ENCODE peak calls at places on chromosomes 2 and 18, in seven cellular contexts. K, P, G, C, O, Q and I are unnamed samples.
A peak's percentile ranks its signal among the peaks of the same experiment; 100 is the strongest.

GRCh38 chr2:75458201-75458600 is 102.5 kb downstream of the EVA1A start:
- DNase-seq in K (no peak), P (no peak), G (no peak), C (no peak), O (no peak), Q (no peak), I (no peak)

GRCh38 chr2:167733750-167734149 is 513.6 kb downstream of the STK39 start:
- DNase-seq in K (peak; percentile 62), P (no peak), G (no peak), C (no peak), O (no peak), Q (no peak), I (no peak)

GRCh38 chr18:25262920-25263319 is 89.0 kb downstream of the ZNF521 start:
- DNase-seq in K (no peak), P (no peak), G (no peak), C (no peak), O (no peak), Q (no peak), I (no peak)

GRCh38 chr18:77102246-77103040 is 30.1 kb downstream of the MBP start:
- DNase-seq in K (no peak), P (no peak), G (no peak), C (no peak), O (no peak), Q (no peak), I (no peak)

GRCh38 chr18:40984856-40985255 is 970.2 kb upstream of the PIK3C3 start:
- DNase-seq in K (no peak), P (no peak), G (no peak), C (no peak), O (no peak), Q (no peak), I (no peak)

GRCh38 chr18:23038712-23039111 is 96.6 kb upstream of the CABLES1 start:
- DNase-seq in K (no peak), P (no peak), G (no peak), C (no peak), O (no peak), Q (no peak), I (no peak)

GRCh38 chr2:179861777-179862117 is 335 bp upstream of the ZNF385B start:
- DNase-seq in K (no peak), P (no peak), G (no peak), C (no peak), O (no peak), Q (no peak), I (no peak)

GRCh38 chr2:46621499-46621898 is 142.1 kb downstream of the TMEM247 start:
- DNase-seq in K (no peak), P (no peak), G (no peak), C (no peak), O (no peak), Q (no peak), I (no peak)

GRCh38 chr2:187544371-187545080 is 9.7 kb downstream of the TFPI start:
- DNase-seq in K (no peak), P (no peak), G (no peak), C (peak; percentile 59), O (no peak), Q (no peak), I (no peak)

GRCh38 chr2:169005080-169005598 is 26.0 kb downstream of the ABCB11 start:
- DNase-seq in K (no peak), P (no peak), G (peak; percentile 51), C (no peak), O (no peak), Q (no peak), I (no peak)

DNA sequence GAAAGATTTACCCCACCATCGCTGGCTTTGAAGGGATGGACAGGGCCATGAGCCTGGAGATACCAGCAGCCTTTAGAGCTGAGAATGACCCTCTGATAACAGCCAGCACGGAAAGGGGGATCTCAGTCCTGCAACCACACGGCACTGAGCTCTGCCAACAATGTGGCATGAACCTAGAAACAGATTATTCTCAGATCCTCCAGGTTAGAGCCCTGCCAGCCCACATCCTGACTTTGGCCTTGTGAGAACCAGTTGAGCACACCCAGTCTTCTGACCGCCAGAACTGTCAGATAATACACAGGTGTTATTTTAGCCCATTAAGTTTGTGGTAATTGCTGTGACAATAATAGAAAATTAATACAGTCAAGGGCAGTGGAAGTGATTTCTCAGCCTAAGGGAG is 9.4 kb upstream of the GNLY start:
- DNase-seq in K (no peak), P (no peak), G (no peak), C (no peak), O (no peak), Q (no peak), I (no peak)
- TF ChIP-seq POLR2A in K (no peak), P (no peak), G (no peak), C (no peak), O (no peak), Q (no peak), I (no peak)

DNA sequence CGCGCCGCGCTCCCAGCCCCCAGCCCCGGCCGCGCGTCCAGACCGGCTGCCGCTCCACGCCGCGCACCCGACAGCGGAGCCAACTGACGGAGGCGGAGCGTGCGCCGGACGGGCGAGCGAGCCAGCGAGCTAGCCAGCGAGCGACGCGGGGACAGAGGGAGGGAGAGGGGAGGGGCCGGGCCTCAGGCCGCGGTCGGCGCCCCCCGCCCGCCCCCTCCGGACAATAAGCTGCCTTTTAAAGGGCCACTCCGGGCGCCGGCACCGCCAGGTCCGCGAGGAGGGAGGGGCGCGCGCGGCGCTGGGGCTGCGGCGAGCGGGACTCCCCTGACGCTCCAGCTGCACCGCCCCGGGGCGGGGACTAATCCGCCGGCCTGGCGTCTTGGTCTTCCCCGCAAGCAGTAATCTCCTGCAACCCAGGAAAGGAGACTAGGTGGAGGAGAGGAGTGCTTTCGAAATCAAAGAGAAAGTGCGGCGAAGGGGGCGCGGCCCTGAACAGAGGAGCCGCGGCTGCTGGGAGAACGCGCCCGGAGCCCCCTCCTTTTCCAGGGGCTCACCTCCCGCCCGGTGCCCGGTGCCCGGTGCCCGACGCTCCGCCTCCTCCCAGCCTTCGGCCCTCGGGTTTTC is at the start of gene BIN1:
- DNase-seq in K (peak; percentile 96), P (peak; percentile 93), G (peak; percentile 44), C (peak; percentile 65), O (peak; percentile 86), Q (peak; percentile 92), I (peak; percentile 90)
- TF ChIP-seq POLR2A in K (peak; percentile 94), P (peak; percentile 80), G (no peak), C (no peak), O (peak; percentile 56), Q (peak; percentile 33), I (no peak)

GRCh38 chr2:63842149-63843061 is 709 bp downstream of the UGP2 start:
- DNase-seq in K (peak; percentile 76), P (no peak), G (peak; percentile 83), C (no peak), O (no peak), Q (peak; percentile 80), I (peak; percentile 75)
- TF ChIP-seq POLR2A in K (peak; percentile 15), P (no peak), G (no peak), C (no peak), O (peak; percentile 49), Q (peak; percentile 51), I (no peak)

GRCh38 chr2:161172901-161173540 is 12.8 kb downstream of the TANK start:
- DNase-seq in K (no peak), P (no peak), G (peak; percentile 92), C (no peak), O (no peak), Q (no peak), I (no peak)
- TF ChIP-seq POLR2A in K (no peak), P (no peak), G (no peak), C (no peak), O (no peak), Q (no peak), I (no peak)

GRCh38 chr18:51028201-51028805 is 1.7 kb upstream of the SMAD4 start:
- DNase-seq in K (no peak), P (no peak), G (peak; percentile 55), C (peak; percentile 16), O (no peak), Q (no peak), I (peak; percentile 45)

GRCh38 chr18:51029694-51030536 is at the start of gene SMAD4:
- DNase-seq in K (peak; percentile 99), P (peak; percentile 69), G (peak; percentile 94), C (peak; percentile 86), O (peak; percentile 97), Q (peak; percentile 98), I (peak; percentile 95)

GRCh38 chr18:51029378-51029693 is 677 bp upstream of the SMAD4 start:
- DNase-seq in K (no peak), P (no peak), G (no peak), C (no peak), O (no peak), Q (no peak), I (no peak)

GRCh38 chr18:51030537-51031258 is 685 bp downstream of the SMAD4 start:
- DNase-seq in K (peak; percentile 79), P (peak; percentile 28), G (peak; percentile 66), C (no peak), O (peak; percentile 80), Q (peak; percentile 85), I (peak; percentile 70)

GRCh38 chr18:51032193-51032592 is 2.2 kb downstream of the SMAD4 start:
- DNase-seq in K (no peak), P (no peak), G (no peak), C (no peak), O (no peak), Q (no peak), I (no peak)
- TF ChIP-seq POLR2A in K (no peak), P (no peak), G (no peak), C (no peak), O (no peak), Q (no peak), I (no peak)

GRCh38 chr18:58047556-58047882 is 3.5 kb downstream of the NEDD4L start:
- DNase-seq in K (no peak), P (no peak), G (no peak), C (no peak), O (no peak), Q (no peak), I (no peak)

GRCh38 chr18:58046087-58046793 is 2.2 kb downstream of the NEDD4L start:
- DNase-seq in K (no peak), P (no peak), G (no peak), C (no peak), O (no peak), Q (no peak), I (no peak)

GRCh38 chr18:58049000-58049688 is 5.1 kb downstream of the NEDD4L start:
- DNase-seq in K (no peak), P (no peak), G (no peak), C (no peak), O (no peak), Q (no peak), I (no peak)

GRCh38 chr18:58046794-58047555 is 2.9 kb downstream of the NEDD4L start:
- DNase-seq in K (no peak), P (no peak), G (no peak), C (no peak), O (no peak), Q (no peak), I (no peak)

GRCh38 chr18:58048243-58048642 is 4.2 kb downstream of the NEDD4L start:
- DNase-seq in K (no peak), P (no peak), G (no peak), C (no peak), O (no peak), Q (no peak), I (no peak)
- TF ChIP-seq POLR2A in K (no peak), P (no peak), G (no peak), C (no peak), O (no peak), Q (no peak), I (no peak)

DNA sequence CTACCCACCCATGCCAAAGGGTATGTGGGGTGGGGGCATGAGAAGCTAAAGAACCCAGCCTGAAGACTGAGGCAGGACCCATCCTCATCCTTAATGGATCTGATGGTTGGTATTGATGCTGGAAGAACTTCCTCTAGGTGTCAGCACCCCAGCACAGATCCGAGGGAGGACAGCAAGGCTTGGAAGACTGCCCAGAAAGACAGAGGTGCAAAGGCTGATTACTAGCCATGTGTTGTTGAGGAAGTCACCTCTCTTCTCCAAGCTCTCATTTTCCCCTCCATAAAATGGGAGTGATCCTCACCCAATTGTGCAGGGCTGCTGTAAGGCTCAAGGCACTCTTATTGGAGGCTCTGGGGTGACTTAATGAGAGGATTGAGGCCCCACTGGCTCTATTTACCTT is 256.5 kb downstream of the CELF4 start:
- DNase-seq in K (peak; percentile 68), P (no peak), G (peak; percentile 55), C (no peak), O (no peak), Q (no peak), I (peak; percentile 8)
- TF ChIP-seq POLR2A in K (no peak), P (no peak), G (no peak), C (no peak), O (no peak), Q (no peak), I (no peak)